ENCODE peak calls at places on chromosomes 7 and 10, in five cellular contexts. J, X, A, N and C are unnamed samples.

GRCh38 chr7:12056381-12056780 is 154.7 kb upstream of the TMEM106B start:
- DNase-seq in N (no peak), A (no peak), J (no peak), X (no peak), C (no peak)

GRCh38 chr10:71399946-71400345 is 3.2 kb downstream of the CDH23 start:
- DNase-seq in J (no peak), N (no peak), X (no peak), A (no peak), C (no peak)

GRCh38 chr10:87700031-87700796 is 40.5 kb downstream of the PAPSS2 start:
- DNase-seq in J (no peak), N (no peak), X (no peak), A (no peak), C (no peak)

GRCh38 chr10:101189461-101190401 is 39.5 kb downstream of the LBX1 start:
- DNase-seq in N (no peak), A (no peak), J (no peak), X (no peak), C (no peak)

GRCh38 chr10:118500477-118501104 is 94.9 kb downstream of the PRLHR start:
- DNase-seq in J (peak; percentile 84), X (no peak), N (peak; percentile 47), A (no peak), C (no peak)

GRCh38 chr7:11539853-11540252 is 292.1 kb downstream of the THSD7A start:
- DNase-seq in J (no peak), N (no peak), A (no peak), X (no peak), C (no peak)

GRCh38 chr7:75966209-75966961 is 28.0 kb downstream of the TMEM120A start:
- DNase-seq in J (no peak), N (peak; percentile 53), X (no peak), A (peak; percentile 80), C (no peak)

GRCh38 chr7:98021588-98022351 is 31.8 kb upstream of the OCM2 start:
- DNase-seq in N (peak; percentile 91), J (peak; percentile 94), A (peak; percentile 83), X (peak; percentile 84), C (no peak)

GRCh38 chr10:5545426-5545777 is 20.6 kb downstream of the CALML3 start:
- DNase-seq in A (no peak), X (no peak), N (no peak), J (no peak), C (no peak)

GRCh38 chr7:122584852-122585251 is 114.1 kb downstream of the RNF133 start:
- DNase-seq in J (no peak), X (no peak), N (no peak), A (no peak), C (no peak)

GRCh38 chr7:26567263-26567662 is 275.6 kb downstream of the SNX10 start:
- DNase-seq in X (no peak), J (no peak), N (no peak), A (no peak), C (no peak)

GRCh38 chr10:30999084-30999712 is 32.5 kb downstream of the ZNF438 start:
- DNase-seq in A (no peak), X (no peak), J (no peak), N (no peak), C (no peak)

GRCh38 chr7:157271315-157271990 is 65.4 kb upstream of the DNAJB6 start:
- DNase-seq in X (no peak), J (no peak), N (no peak), A (peak; percentile 62), C (no peak)

GRCh38 chr10:116521424-116522305 is 24.1 kb upstream of the PNLIP start:
- DNase-seq in A (no peak), J (no peak), N (peak; percentile 66), X (peak; percentile 13), C (peak; percentile 2)

GRCh38 chr10:13491747-13492360 is 37.0 kb downstream of the BEND7 start:
- DNase-seq in J (no peak), N (no peak), X (no peak), A (no peak), C (no peak)

GRCh38 chr10:65941098-65941655 is 984.7 kb upstream of the LRRTM3 start:
- DNase-seq in J (no peak), A (no peak), N (no peak), X (no peak), C (peak; percentile 26)

GRCh38 chr10:14838582-14839304 is 637 bp downstream of the HSPA14 start:
- DNase-seq in A (peak; percentile 84), J (peak; percentile 90), X (peak; percentile 44), N (peak; percentile 74), C (no peak)

GRCh38 chr7:18873674-18874341 is 243.6 kb downstream of the TWIST1 start:
- DNase-seq in N (peak; percentile 19), X (no peak), A (no peak), J (no peak), C (no peak)

GRCh38 chr10:16907720-16908119 is 90.5 kb upstream of the RSU1 start:
- DNase-seq in A (no peak), N (no peak), J (no peak), X (no peak), C (no peak)

GRCh38 chr7:157490465-157490912 is 153.7 kb downstream of the DNAJB6 start:
- DNase-seq in J (no peak), N (no peak), A (no peak), X (peak; percentile 60), C (no peak)

GRCh38 chr7:159198016-159198724 is 53.5 kb upstream of the VIPR2 start:
- DNase-seq in N (no peak), J (peak; percentile 53), A (no peak), X (no peak), C (no peak)

GRCh38 chr7:101669307-101669706 is 40.2 kb upstream of the MYL10 start:
- DNase-seq in J (no peak), X (no peak), A (no peak), N (no peak), C (no peak)

GRCh38 chr10:34933676-34934075 is 118.6 kb upstream of the PARD3 start:
- DNase-seq in X (no peak), A (no peak), J (peak; percentile 93), N (no peak), C (no peak)

GRCh38 chr7:97771576-97771975 is 39.7 kb downstream of the TAC1 start:
- DNase-seq in A (no peak), X (no peak), N (no peak), J (no peak), C (no peak)

GRCh38 chr7:36984710-36985308 is 260.5 kb upstream of the AOAH start:
- DNase-seq in N (no peak), J (no peak), X (no peak), A (no peak), C (no peak)

GRCh38 chr7:23239253-23239652 is 7.3 kb upstream of the GPNMB start:
- DNase-seq in N (no peak), X (no peak), J (peak; percentile 53), A (no peak), C (no peak)

GRCh38 chr7:41053830-41054229 is 649.1 kb downstream of the INHBA start:
- DNase-seq in A (no peak), J (no peak), X (no peak), N (no peak), C (no peak)

GRCh38 chr7:15012135-15012534 is 109.6 kb upstream of the DGKB start:
- DNase-seq in J (no peak), A (no peak), N (no peak), X (no peak), C (no peak)

GRCh38 chr7:78413568-78413967 is 615.0 kb downstream of the PHTF2 start:
- DNase-seq in J (no peak), A (no peak), N (no peak), X (no peak), C (no peak)

GRCh38 chr10:6145979-6146432 is 56.7 kb upstream of the PFKFB3 start:
- DNase-seq in X (no peak), A (no peak), J (no peak), N (no peak), C (no peak)

GRCh38 chr7:135386776-135387175 is 123.1 kb downstream of the CNOT4 start:
- DNase-seq in A (no peak), J (no peak), X (no peak), N (no peak), C (no peak)

GRCh38 chr7:131105294-131105802 is 222.3 kb upstream of the MKLN1 start:
- DNase-seq in J (no peak), X (no peak), A (peak; percentile 72), N (no peak), C (no peak)
- TF ChIP-seq POLR2AphosphoS5 in J (no peak), X (no peak), A (no peak), N (no peak), C (no peak)

GRCh38 chr7:33185786-33186185 is 56.4 kb downstream of the BBS9 start:
- DNase-seq in N (peak; percentile 63), A (no peak), X (peak; percentile 37), J (no peak), C (peak; percentile 75)

GRCh38 chr7:33183504-33183903 is 54.1 kb downstream of the BBS9 start:
- DNase-seq in J (no peak), A (no peak), N (no peak), X (no peak), C (no peak)

GRCh38 chr7:33191326-33191725 is 62.0 kb downstream of the BBS9 start:
- DNase-seq in X (no peak), A (no peak), J (no peak), N (no peak), C (no peak)

GRCh38 chr7:33190688-33191304 is 61.4 kb downstream of the BBS9 start:
- DNase-seq in J (no peak), N (no peak), X (no peak), A (no peak), C (no peak)

DNA sequence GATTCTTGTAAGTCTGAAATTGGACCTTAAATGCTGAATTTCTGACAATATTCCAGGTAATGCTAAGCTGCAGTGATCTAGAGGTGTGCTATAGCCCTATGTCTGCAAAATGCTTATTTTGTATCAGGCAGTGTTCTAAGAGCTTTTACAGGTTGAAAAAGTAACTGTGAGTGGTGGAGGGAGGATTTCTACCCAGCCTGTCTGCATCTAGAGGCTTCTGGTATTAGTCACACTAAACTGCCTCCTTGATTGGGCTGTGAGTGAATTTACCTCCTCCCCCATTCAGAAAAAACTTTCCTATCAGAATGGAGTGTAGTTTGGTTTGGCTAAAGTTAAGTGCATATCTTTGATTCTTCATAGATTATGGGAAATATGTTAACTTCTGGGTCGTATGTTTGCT is 56.8 kb downstream of the BBS9 start:
- DNase-seq in A (no peak), N (no peak), X (no peak), J (no peak), C (peak; percentile 40)
- H3K4me3 ChIP-seq in A (no peak overlapping the region), N (no peak overlapping the region), X (no peak overlapping the region), J (no peak overlapping the region), C (peak overlapping the region; percentile 65)

GRCh38 chr10:127940866-127941640 is 34.1 kb downstream of the PTPRE start:
- DNase-seq in N (no peak), A (no peak), J (no peak), X (no peak), C (no peak)
- H3K27ac ChIP-seq in N (no peak overlapping the region), A (no peak overlapping the region), J (no peak overlapping the region), X (no peak overlapping the region), C (no peak overlapping the region)

DNA sequence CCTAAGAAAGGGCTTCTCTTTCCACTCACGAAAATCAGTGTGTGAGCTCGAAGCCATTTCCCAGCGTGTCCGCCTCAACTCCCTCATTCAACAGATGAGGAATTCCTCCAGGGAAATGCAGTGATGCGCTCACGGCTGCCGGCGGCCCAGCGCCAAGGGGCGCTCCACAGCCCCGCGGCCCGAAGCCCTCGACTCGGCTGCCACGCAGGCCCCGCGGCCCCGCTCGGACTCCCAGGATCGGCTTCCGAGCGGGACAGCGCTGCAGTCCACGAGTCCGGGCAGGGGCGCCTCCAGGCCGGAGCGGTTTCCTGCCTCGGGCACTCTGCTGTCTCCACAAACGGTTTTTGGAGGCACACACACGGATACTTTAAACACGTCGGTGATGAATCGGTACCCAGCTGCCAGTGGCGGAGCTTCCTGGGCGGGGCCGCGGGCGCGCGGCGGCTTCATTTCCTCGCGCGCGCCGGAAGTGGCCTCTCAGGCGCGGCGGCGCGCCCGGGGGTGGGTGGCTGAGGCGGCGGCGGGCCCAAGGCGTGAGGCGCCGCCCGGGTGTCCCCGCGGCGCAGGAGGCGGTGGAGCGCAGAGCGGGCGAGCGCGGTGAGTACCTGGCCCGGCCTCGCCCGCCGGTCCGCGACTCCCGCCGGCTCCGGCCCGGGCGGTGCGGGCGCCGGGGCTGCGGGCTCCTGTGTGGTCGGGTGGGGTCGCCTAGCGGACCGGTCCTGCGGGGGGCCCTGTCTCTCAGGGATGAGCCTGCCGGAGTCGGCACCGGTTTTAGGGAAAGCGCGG is at the start of gene CSGALNACT2:
- DNase-seq in N (peak; percentile 94), J (peak; percentile 95), A (peak; percentile 85), X (peak; percentile 89), C (no peak)
- TF ChIP-seq POLR2AphosphoS5 in N (peak; percentile 87), J (peak; percentile 81), A (no peak), X (no peak), C (peak; percentile 62)